ENCODE peak calls at places on chromosomes 12 and 14, in four cellular contexts. J is activated B cell treated with CpG ODN at 0.5 μM for 24 hours, U is iris pigment epithelial cell, I is GM03348. O is an unnamed sample.

GRCh38 chr12:47725893-47726292 is 603 bp upstream of the ENDOU start:
- DNase-seq in U (peak; percentile 77), I (peak; percentile 76), J (no peak), O (no peak)

GRCh38 chr12:112005419-112006395 is 7.3 kb downstream of the TMEM116 start:
- DNase-seq in J (no peak), I (peak; percentile 19), U (peak; percentile 34), O (no peak)

GRCh38 chr12:9039397-9039977 is 50.1 kb downstream of the KLRG1 start:
- DNase-seq in U (peak; percentile 29), J (no peak), I (peak; percentile 81), O (peak; percentile 12)

GRCh38 chr14:95533822-95534221 is 1.0 kb upstream of the GLRX5 start:
- DNase-seq in I (no peak), U (no peak), J (no peak), O (no peak)

GRCh38 chr14:90487031-90487430 is 90.2 kb downstream of the CALM1 start:
- DNase-seq in I (no peak), U (no peak), J (no peak), O (no peak)

GRCh38 chr14:94330432-94330831 is 7.3 kb upstream of the SERPINA6 start:
- DNase-seq in J (no peak), U (no peak), I (no peak), O (no peak)

GRCh38 chr14:92967346-92967926 is 44.5 kb downstream of the CHGA start:
- DNase-seq in I (no peak), U (no peak), J (no peak), O (no peak)

GRCh38 chr14:63717704-63718103 is 10.2 kb downstream of the SGPP1 start:
- DNase-seq in I (peak; percentile 10), U (no peak), J (no peak), O (no peak)

GRCh38 chr12:125518074-125518473 is 452.8 kb downstream of the AACS start:
- DNase-seq in U (peak; percentile 3), J (no peak), I (no peak), O (no peak)

O was measured in effector CD4-positive, alpha-beta T cell.